ENCODE peak calls at places on chromosomes 12 and 14, in five cellular contexts. E is WTC11, V is Calu3, O is AG10803, Y is B cell. G is an unnamed sample.
A peak's percentile ranks its signal among the peaks of the same experiment; 100 is the strongest.

GRCh38 chr12:49626169-49626835 is 2.9 kb downstream of the PRPF40B start:
- DNase-seq in E (no peak), V (no peak), O (no peak), Y (no peak), G (no peak)

GRCh38 chr12:79127268-79127895 is 262.8 kb downstream of the SYT1 start:
- DNase-seq in E (no peak), V (no peak), O (peak; percentile 90), Y (no peak), G (no peak)

GRCh38 chr12:104505095-104505819 is 48.5 kb downstream of the CHST11 start:
- DNase-seq in E (no peak), V (no peak), O (no peak), Y (no peak), G (no peak)

GRCh38 chr14:90424075-90424474 is 27.2 kb downstream of the CALM1 start:
- DNase-seq in E (no peak), V (no peak), O (no peak), Y (no peak), G (no peak)

GRCh38 chr14:29536886-29537511 is 390.6 kb downstream of the PRKD1 start:
- DNase-seq in E (no peak), V (peak; percentile 4), O (peak; percentile 40), Y (no peak), G (no peak)

GRCh38 chr14:94047581-94047980 is 21.4 kb downstream of the OTUB2 start:
- DNase-seq in E (no peak), V (no peak), O (no peak), Y (no peak), G (peak; percentile 15)

GRCh38 chr12:101935769-101936741 is 58.7 kb downstream of the DRAM1 start:
- DNase-seq in E (no peak), V (no peak), O (peak; percentile 98), Y (no peak), G (no peak)

GRCh38 chr12:64665506-64665905 is 55.2 kb downstream of the RASSF3 start:
- DNase-seq in E (peak; percentile 69), V (peak; percentile 75), O (no peak), Y (no peak), G (no peak)

GRCh38 chr14:74414380-74414779 is 11.6 kb downstream of the SYNDIG1L start:
- DNase-seq in E (no peak), V (no peak), O (no peak), Y (no peak), G (no peak)

GRCh38 chr14:50831704-50832130 is 755 bp upstream of the NIN start:
- DNase-seq in E (no peak), V (peak; percentile 11), O (no peak), Y (no peak), G (no peak)

GRCh38 chr12:3885179-3886094 is 12.2 kb upstream of the PARP11 start:
- DNase-seq in E (no peak), V (peak; percentile 5), O (peak; percentile 41), Y (peak; percentile 14), G (no peak)

GRCh38 chr14:30209136-30209535 is 281.5 kb upstream of the PRKD1 start:
- DNase-seq in E (no peak), V (no peak), O (no peak), Y (no peak), G (no peak)

GRCh38 chr14:21098134-21098891 is at the start of gene ZNF219:
- DNase-seq in E (peak; percentile 82), V (peak; percentile 37), O (peak; percentile 65), Y (peak; percentile 84), G (peak; percentile 86)

GRCh38 chr14:41146391-41146790 is 460.3 kb upstream of the LRFN5 start:
- DNase-seq in E (no peak), V (no peak), O (no peak), Y (no peak), G (no peak)

GRCh38 chr14:67357583-67358354 is 1.8 kb downstream of the ATP6V1D start:
- DNase-seq in E (no peak), V (no peak), O (peak; percentile 23), Y (no peak), G (no peak)

GRCh38 chr12:131100031-131100674 is 146.4 kb downstream of the ADGRD1 start:
- DNase-seq in E (no peak), V (no peak), O (no peak), Y (no peak), G (no peak)

GRCh38 chr14:63393002-63393401 is 74.3 kb upstream of the GPHB5 start:
- DNase-seq in E (no peak), V (no peak), O (no peak), Y (no peak), G (no peak)

GRCh38 chr12:125861299-125862281 is 796.4 kb downstream of the AACS start:
- DNase-seq in E (no peak), V (no peak), O (no peak), Y (peak; percentile 14), G (peak; percentile 79)

GRCh38 chr12:67388331-67389163 is 119.4 kb downstream of the CAND1 start:
- DNase-seq in E (no peak), V (no peak), O (no peak), Y (no peak), G (no peak)

GRCh38 chr14:104680056-104680805 is 9.2 kb upstream of the INF2 start:
- DNase-seq in E (no peak), V (peak; percentile 74), O (peak; percentile 61), Y (peak; percentile 26), G (peak; percentile 77)

DNA sequence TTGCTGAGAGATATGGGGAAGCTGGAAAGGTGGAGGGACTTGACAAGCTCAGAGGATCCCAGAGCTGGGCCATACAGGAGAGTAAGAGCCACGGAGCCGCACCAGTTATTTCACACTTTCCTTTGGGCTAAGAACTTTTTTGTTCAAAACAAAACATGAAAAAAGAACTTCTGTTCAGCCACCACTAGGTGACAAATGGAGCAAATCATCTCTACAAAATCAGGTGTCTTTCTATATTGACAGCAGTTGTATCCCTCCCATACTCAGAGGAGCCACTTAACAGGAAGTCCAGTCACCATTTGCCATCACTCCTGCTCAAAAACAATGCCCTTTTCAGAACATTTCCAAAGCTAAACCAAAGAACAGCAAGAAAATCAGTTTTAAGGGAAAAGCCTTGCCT is 70.3 kb upstream of the DBX2 start:
- DNase-seq in E (no peak), V (no peak), O (no peak), Y (no peak), G (no peak)
- TF ChIP-seq CTCF in E (no peak), V (no peak), O (no peak), Y (peak; percentile 12), G (no peak)

GRCh38 chr12:42024495-42024830 is 120.2 kb downstream of the GXYLT1 start:
- DNase-seq in E (no peak), V (no peak), O (no peak), Y (no peak), G (no peak)
- TF ChIP-seq CTCF in E (no peak), V (no peak), O (no peak), Y (peak; percentile 75), G (no peak)

DNA sequence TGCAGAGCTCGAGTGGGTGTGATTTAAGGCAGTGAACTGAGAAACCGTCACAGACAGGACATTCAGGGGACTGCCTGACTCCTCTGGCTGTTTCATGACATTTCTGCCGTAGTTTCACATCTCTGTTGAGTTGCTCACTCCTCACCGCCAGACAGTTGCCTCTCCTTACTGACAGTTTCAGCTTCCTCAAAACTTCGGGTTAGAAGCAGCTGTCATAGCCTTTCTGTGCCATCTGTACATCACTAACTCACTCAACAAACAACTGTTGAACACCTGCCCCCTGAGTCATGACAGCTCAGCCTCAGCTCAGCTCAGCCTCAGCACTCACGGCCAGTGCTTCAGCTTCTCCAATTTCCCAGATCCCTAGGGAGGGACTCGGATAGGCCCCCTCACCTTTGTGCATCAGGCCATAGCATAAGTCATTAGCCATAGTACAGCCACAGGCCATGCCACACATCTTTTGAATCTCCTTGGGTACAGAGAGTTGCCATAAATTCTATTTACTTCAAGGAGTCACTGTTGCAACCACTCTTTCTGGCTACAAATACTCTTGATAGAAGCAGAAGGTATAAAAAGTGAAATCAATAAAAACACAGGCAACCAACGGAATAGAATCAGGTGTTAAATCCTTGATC is 6.2 kb upstream of the SLC15A4 start:
- DNase-seq in E (no peak), V (no peak), O (no peak), Y (peak; percentile 72), G (peak; percentile 81)
- TF ChIP-seq CTCF in E (no peak), V (no peak), O (no peak), Y (no peak), G (no peak)

GRCh38 chr12:6399884-6400670 is 16.1 kb downstream of the LTBR start:
- DNase-seq in E (no peak), V (no peak), O (no peak), Y (no peak), G (no peak)

GRCh38 chr12:6393109-6393508 is 9.1 kb downstream of the LTBR start:
- DNase-seq in E (no peak), V (no peak), O (no peak), Y (no peak), G (no peak)

GRCh38 chr12:6394398-6394797 is 10.4 kb downstream of the LTBR start:
- DNase-seq in E (no peak), V (no peak), O (no peak), Y (no peak), G (no peak)

GRCh38 chr12:6392499-6392898 is 8.5 kb downstream of the LTBR start:
- DNase-seq in E (no peak), V (no peak), O (no peak), Y (no peak), G (no peak)

DNA sequence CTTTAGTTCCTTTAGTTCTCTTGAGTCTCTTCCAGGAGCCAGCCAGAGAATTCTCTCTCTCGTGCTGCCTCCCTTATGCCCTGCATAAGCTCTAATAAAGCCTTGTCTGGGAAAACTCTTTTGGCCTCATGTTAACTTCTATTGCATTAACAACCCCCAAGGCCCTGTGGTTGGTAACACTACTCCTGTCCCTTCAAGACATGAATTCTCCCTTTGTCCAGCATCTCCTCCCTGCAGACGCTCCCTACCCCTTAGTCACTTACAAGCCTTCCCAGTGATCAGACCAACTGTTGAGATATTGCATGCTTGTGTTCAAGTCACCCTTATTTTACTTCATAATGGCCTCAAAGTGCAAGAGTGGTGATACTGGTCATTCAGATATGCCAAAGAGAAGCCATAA is 12.1 kb downstream of the LTBR start:
- DNase-seq in E (no peak), V (no peak), O (peak; percentile 23), Y (no peak), G (no peak)
- TF ChIP-seq CTCF in E (no peak), V (no peak), O (no peak), Y (no peak), G (no peak)

GRCh38 chr14:85531594-85532391 is 1.8 kb downstream of the FLRT2 start:
- DNase-seq in E (peak; percentile 68), V (no peak), O (peak; percentile 88), Y (no peak), G (peak; percentile 79)
- TF ChIP-seq CTCF in E (no peak), V (no peak), O (peak; percentile 62), Y (no peak), G (no peak)

GRCh38 chr14:105836160-105836559 is 309.8 kb downstream of the TMEM121 start:
- DNase-seq in E (no peak), V (no peak), O (no peak), Y (no peak), G (no peak)

GRCh38 chr14:105830171-105830570 is 303.8 kb downstream of the TMEM121 start:
- DNase-seq in E (no peak), V (no peak), O (no peak), Y (no peak), G (no peak)
- TF ChIP-seq CTCF in E (no peak), V (no peak), O (no peak), Y (no peak), G (no peak)

DNA sequence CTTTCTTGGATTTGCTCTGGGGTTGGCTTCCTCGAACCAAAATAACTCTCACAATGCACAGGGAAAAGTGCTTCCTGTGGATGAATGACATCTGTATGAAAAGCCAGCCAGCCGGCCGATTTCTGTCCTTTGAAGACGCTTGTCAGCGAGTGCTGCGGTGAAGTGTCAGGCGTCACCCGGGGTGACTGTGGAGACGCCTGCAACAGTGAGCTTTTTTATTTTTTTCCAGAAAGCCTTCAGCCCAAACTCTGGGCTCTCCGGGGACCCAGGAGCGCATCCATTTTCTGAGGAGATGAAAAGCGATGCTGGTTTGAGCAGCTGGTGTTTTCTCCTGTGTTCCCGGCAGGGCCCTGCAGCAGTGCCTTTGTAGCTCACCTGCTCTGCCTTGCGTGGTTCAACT is 147.9 kb upstream of the MYL2 start:
- DNase-seq in E (no peak), V (no peak), O (no peak), Y (no peak), G (peak; percentile 19)
- TF ChIP-seq CTCF in E (no peak), V (no peak), O (no peak), Y (no peak), G (no peak)